ENCODE peak calls at places on chromosomes 1 and 21, in four cellular contexts. S is HCT116, F is K562, Y is HepG2. X is an unnamed sample.

GRCh38 chr1:24351918-24352637 is 32.9 kb downstream of the GRHL3 start:
- DNase-seq in S (no peak), F (peak), Y (no peak), X (no peak)

GRCh38 chr1:2314297-2314802 is 77.0 kb downstream of the MORN1 start:
- DNase-seq in S (no peak), F (no peak), Y (peak), X (no peak)

GRCh38 chr21:36966066-36966845 is at the start of gene HLCS:
- DNase-seq in S (no peak), F (peak), Y (peak), X (no peak)

GRCh38 chr1:203289281-203289981 is 15.9 kb upstream of the BTG2 start:
- DNase-seq in S (no peak), F (peak), Y (no peak), X (no peak)

GRCh38 chr1:234478152-234478480 is 863 bp downstream of the TARBP1 start:
- DNase-seq in S (no peak), F (peak), Y (peak), X (no peak)

GRCh38 chr1:62436039-62436465 is 797 bp upstream of the USP1 start:
- DNase-seq in S (no peak), F (no peak), Y (no peak), X (peak)

GRCh38 chr1:16187748-16188401 is 24.6 kb downstream of the ARHGEF19 start:
- DNase-seq in S (no peak), F (peak), Y (peak), X (peak)

GRCh38 chr1:64701886-64702285 is 43.0 kb upstream of the RAVER2 start:
- DNase-seq in S (no peak), F (no peak), Y (no peak), X (no peak)

GRCh38 chr1:31875636-31876236 is 59.9 kb upstream of the SPOCD1 start:
- DNase-seq in S (no peak), F (no peak), Y (peak), X (no peak)

GRCh38 chr1:61253059-61253735 is 170.8 kb downstream of the NFIA start:
- DNase-seq in S (no peak), F (peak), Y (peak), X (no peak)

GRCh38 chr1:42319871-42320484 is 15.1 kb downstream of the FOXJ3 start:
- DNase-seq in S (no peak), F (peak), Y (peak), X (no peak)
- TF ChIP-seq TCF7L2 in S (no peak), F (no peak), Y (no peak), X (no peak)

GRCh38 chr1:160354388-160354985 is 11.3 kb downstream of the NCSTN start:
- DNase-seq in S (no peak), F (peak), Y (peak), X (no peak)
- TF ChIP-seq TCF7L2 in S (no peak), F (no peak), Y (no peak), X (no peak)

GRCh38 chr1:84939151-84939550 is 46.1 kb upstream of the LPAR3 start:
- DNase-seq in S (no peak), F (no peak), Y (no peak), X (no peak)
- TF ChIP-seq TCF7L2 in S (no peak), F (no peak), Y (no peak), X (no peak)

DNA sequence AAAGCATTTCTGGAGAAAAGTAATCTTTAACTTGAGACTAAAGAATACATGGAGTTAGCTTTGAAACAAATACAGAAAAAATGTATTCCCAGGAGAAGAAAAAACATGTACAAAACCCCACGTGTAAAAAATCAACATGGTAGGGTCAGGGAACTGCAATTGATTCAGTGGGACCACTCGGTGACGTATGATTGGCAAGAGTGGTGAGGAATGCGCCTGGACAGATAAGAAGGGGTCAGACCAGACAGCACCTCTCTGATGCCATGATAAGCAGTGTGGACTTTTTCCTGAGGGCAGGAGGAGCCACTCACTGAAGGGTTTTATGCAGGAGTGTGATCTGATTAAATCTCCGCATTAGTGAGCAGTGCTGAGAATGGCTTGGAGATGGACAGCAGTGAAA is 142.5 kb downstream of the DAB1 start:
- DNase-seq in S (no peak), F (no peak), Y (peak), X (no peak)
- TF ChIP-seq TCF7L2 in S (no peak), F (no peak), Y (no peak), X (no peak)

DNA sequence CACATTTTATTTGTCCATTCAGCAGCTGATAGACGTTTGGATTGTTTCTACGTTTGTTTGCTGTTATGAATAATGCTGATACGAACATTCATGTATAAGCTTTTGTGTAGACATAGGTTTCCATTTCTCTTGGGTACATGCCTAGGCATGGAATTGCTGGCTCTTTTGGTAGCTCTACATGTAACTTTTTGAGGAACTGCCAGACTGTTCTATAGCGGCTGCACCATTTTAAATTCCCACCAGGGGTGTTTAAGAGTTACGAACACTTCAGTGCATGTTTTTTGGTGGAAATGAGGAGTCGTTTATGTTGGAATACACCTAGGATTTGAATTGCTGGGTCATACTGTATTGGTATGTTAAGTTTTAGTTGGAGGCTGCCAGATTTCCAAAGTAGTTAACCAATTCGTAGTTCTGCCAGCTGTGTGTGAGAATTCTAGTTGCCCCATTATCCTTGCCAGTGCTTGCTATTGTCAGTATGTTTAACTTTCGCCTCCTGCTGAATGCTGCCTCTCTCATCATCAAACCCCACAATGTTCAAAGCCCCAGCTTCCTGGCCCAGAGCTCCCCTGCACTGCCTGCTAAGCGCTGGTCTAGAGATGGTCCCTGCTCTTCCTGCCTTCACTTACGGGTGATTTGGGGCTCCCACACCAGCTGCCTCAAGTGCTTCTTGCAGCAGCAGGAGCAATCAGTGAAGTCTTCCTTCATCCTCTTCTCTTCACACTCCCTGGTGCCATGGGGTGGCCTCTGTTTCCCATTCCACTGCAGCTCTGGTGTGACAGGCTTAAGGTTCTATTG is 81.0 kb downstream of the MAN1C1 start:
- DNase-seq in S (no peak), F (no peak), Y (no peak), X (no peak)
- TF ChIP-seq TCF7L2 in S (no peak), F (no peak), Y (no peak), X (no peak)

GRCh38 chr1:225694151-225694603 is 41.3 kb upstream of the ENAH start:
- DNase-seq in S (no peak), F (no peak), Y (peak), X (no peak)
- TF ChIP-seq TCF7L2 in S (no peak), F (no peak), Y (no peak), X (no peak)

GRCh38 chr1:220999872-221000863 is 120.9 kb downstream of the HLX start:
- DNase-seq in S (no peak), F (no peak), Y (no peak), X (no peak)
- TF ChIP-seq TCF7L2 in S (no peak), F (no peak), Y (no peak), X (no peak)

GRCh38 chr1:7842517-7842916 is 10.3 kb downstream of the UTS2 start:
- DNase-seq in S (no peak), F (no peak), Y (no peak), X (no peak)
- TF ChIP-seq TCF7L2 in S (no peak), F (no peak), Y (no peak), X (no peak)

X was measured in Panc1.